ENCODE peak calls at places on chromosome 11, in seven cellular contexts. A, B, V, J, Q, L and G are unnamed samples. For H3K36me3, the result is how much of the 10 kb centered on the place peaks cover.

GRCh38 chr11:112453601-112454577 is 193.2 kb upstream of the PLET1 start:
- DNase-seq in A (peak), B (peak), V (no peak), J (no peak), Q (no peak), L (peak), G (no peak)

GRCh38 chr11:61791737-61792309 is 576 bp downstream of the TMEM258 start:
- DNase-seq in A (peak), B (peak), V (no peak), J (peak), Q (no peak), L (peak), G (no peak)

GRCh38 chr11:128859563-128860441 is 7.3 kb downstream of the KCNJ1 start:
- DNase-seq in A (peak), B (peak), V (peak), J (no peak), Q (no peak), L (peak), G (peak)

GRCh38 chr11:67267188-67268035 is 1.1 kb downstream of the GRK2 start:
- DNase-seq in A (no peak), B (peak), V (no peak), J (peak), Q (no peak), L (peak), G (no peak)

GRCh38 chr11:112889446-112889845 is 71.8 kb upstream of the NCAM1 start:
- DNase-seq in A (no peak), B (no peak), V (no peak), J (no peak), Q (no peak), L (no peak), G (no peak)

GRCh38 chr11:120182790-120183491 is 27.9 kb upstream of the OAF start:
- DNase-seq in A (no peak), B (peak), V (no peak), J (peak), Q (no peak), L (peak), G (no peak)

GRCh38 chr11:34977039-34977906 is 60.9 kb downstream of the PDHX start:
- DNase-seq in A (peak), B (no peak), V (no peak), J (no peak), Q (no peak), L (no peak), G (no peak)

GRCh38 chr11:41920374-41920773 is 460.9 kb upstream of the LRRC4C start:
- DNase-seq in A (no peak), B (no peak), V (no peak), J (no peak), Q (no peak), L (no peak), G (no peak)

GRCh38 chr11:102187416-102188125 is 77.3 kb downstream of the YAP1 start:
- DNase-seq in A (peak), B (peak), V (no peak), J (no peak), Q (no peak), L (no peak), G (no peak)

GRCh38 chr11:73812234-73812633 is 24.6 kb downstream of the MRPL48 start:
- DNase-seq in A (no peak), B (no peak), V (no peak), J (no peak), Q (no peak), L (no peak), G (no peak)

GRCh38 chr11:47889714-47890441 is 41.7 kb upstream of the NUP160 start:
- DNase-seq in A (no peak), B (no peak), V (no peak), J (no peak), Q (no peak), L (no peak), G (no peak)

GRCh38 chr11:83278351-83278750 is 7.8 kb downstream of the CCDC90B start:
- DNase-seq in A (peak), B (no peak), V (no peak), J (no peak), Q (no peak), L (no peak), G (no peak)

GRCh38 chr11:9096427-9096826 is 5.0 kb upstream of the SCUBE2 start:
- DNase-seq in A (no peak), B (no peak), V (no peak), J (no peak), Q (no peak), L (no peak), G (no peak)

GRCh38 chr11:107018902-107019493 is 722 bp upstream of the GUCY1A2 start:
- DNase-seq in A (peak), B (peak), V (no peak), J (peak), Q (no peak), L (peak), G (peak)

GRCh38 chr11:128448487-128448886 is 138.9 kb downstream of the ETS1 start:
- DNase-seq in A (peak), B (peak), V (no peak), J (no peak), Q (no peak), L (peak), G (no peak)

GRCh38 chr11:92168936-92169335 is 55.7 kb upstream of the FAT3 start:
- DNase-seq in A (no peak), B (no peak), V (no peak), J (no peak), Q (no peak), L (no peak), G (no peak)

GRCh38 chr11:33329705-33330329 is 72.6 kb downstream of the HIPK3 start:
- DNase-seq in A (peak), B (peak), V (peak), J (peak), Q (no peak), L (peak), G (no peak)

GRCh38 chr11:64207247-64208085 is 945 bp downstream of the FERMT3 start:
- DNase-seq in A (peak), B (no peak), V (peak), J (peak), Q (peak), L (peak), G (peak)
- H3K36me3 ChIP-seq in A (under half), B (under half), V (under half), J (under half), Q (under half), L (half or more), G (under half)

DNA sequence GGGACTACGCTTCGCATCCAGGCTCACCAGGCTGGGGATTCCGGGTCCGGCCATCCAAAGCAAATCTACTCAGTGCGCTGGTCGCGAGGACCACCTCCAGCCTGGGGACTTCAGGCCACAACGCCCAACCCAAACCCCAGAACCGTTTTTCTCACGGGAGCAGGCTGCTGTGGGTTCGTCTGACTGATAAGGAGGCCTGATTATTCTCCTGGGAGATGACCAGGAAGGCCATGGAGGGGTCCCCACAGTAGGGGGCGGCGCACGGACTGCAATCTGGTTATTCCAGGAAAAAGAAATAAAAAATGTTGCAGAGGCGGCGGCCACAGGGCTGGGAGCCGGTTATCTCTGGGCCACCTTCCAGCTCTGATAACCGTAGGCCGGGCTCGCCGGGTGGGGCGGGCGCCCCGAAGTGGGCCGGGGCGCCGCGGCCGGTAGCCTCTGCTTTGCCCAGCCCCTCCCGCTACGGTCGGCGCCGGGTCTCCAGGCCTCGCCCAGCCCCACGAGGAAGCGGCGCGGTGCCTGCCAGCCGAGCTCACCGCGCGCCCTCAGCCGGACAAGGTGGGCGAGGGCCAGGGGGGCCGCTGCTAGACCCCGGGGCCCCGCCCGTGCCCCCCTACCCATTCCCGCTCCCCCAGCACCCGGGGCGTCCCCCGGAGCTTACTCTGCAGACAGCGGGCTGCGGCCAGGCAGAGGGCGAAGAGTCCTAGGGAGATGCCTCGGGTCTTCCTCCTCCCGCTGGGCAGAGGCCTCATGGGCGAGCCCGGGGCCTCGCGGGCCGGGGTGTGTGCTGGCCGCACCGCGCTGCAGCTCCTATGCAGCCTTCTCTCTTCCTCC is 450 bp downstream of the VSTM5 start:
- DNase-seq in A (no peak), B (no peak), V (no peak), J (no peak), Q (no peak), L (peak), G (no peak)
- TF ChIP-seq CTCF in A (no peak), B (no peak), V (no peak), J (no peak), Q (no peak), L (no peak), G (no peak)

GRCh38 chr11:68932933-68933577 is 29.4 kb downstream of the IGHMBP2 start:
- DNase-seq in A (no peak), B (no peak), V (no peak), J (no peak), Q (no peak), L (no peak), G (no peak)
- H3K36me3 ChIP-seq in A (half or more), B (half or more), V (under half), J (under half), Q (under half), L (half or more), G (under half)

GRCh38 chr11:12102588-12103410 is 7.6 kb upstream of the MICAL2 start:
- DNase-seq in A (no peak), B (no peak), V (no peak), J (no peak), Q (no peak), L (no peak), G (no peak)
- TF ChIP-seq CTCF in A (peak), B (no peak), V (no peak), J (no peak), Q (no peak), L (no peak), G (no peak)

GRCh38 chr11:119000906-119001305 is 3.0 kb downstream of the CENATAC start:
- DNase-seq in A (peak), B (no peak), V (no peak), J (no peak), Q (no peak), L (no peak), G (no peak)
- H3K36me3 ChIP-seq in A (under half), B (under half), V (under half), J (under half), Q (under half), L (half or more), G (under half)

GRCh38 chr11:45850446-45850845 is 3.2 kb downstream of the CRY2 start:
- DNase-seq in A (peak), B (no peak), V (no peak), J (no peak), Q (no peak), L (no peak), G (no peak)

GRCh38 chr11:45848654-45849081 is 1.4 kb downstream of the CRY2 start:
- DNase-seq in A (no peak), B (peak), V (no peak), J (no peak), Q (no peak), L (peak), G (no peak)

GRCh38 chr11:45846974-45847907 is at the start of gene CRY2:
- DNase-seq in A (peak), B (peak), V (peak), J (peak), Q (peak), L (peak), G (peak)

GRCh38 chr11:45846174-45846675 is 1.1 kb upstream of the CRY2 start:
- DNase-seq in A (no peak), B (no peak), V (no peak), J (no peak), Q (no peak), L (no peak), G (no peak)

GRCh38 chr11:45847908-45848316 is 637 bp downstream of the CRY2 start:
- DNase-seq in A (peak), B (peak), V (peak), J (peak), Q (no peak), L (peak), G (peak)
- TF ChIP-seq CTCF in A (peak), B (no peak), V (no peak), J (no peak), Q (peak), L (no peak), G (no peak)

GRCh38 chr11:88335284-88335683 is 2.3 kb downstream of the CTSC start:
- DNase-seq in A (no peak), B (peak), V (no peak), J (no peak), Q (no peak), L (no peak), G (no peak)
- H3K36me3 ChIP-seq in A (under half), B (under half), V (under half), J (under half), Q (under half), L (under half), G (under half)

DNA sequence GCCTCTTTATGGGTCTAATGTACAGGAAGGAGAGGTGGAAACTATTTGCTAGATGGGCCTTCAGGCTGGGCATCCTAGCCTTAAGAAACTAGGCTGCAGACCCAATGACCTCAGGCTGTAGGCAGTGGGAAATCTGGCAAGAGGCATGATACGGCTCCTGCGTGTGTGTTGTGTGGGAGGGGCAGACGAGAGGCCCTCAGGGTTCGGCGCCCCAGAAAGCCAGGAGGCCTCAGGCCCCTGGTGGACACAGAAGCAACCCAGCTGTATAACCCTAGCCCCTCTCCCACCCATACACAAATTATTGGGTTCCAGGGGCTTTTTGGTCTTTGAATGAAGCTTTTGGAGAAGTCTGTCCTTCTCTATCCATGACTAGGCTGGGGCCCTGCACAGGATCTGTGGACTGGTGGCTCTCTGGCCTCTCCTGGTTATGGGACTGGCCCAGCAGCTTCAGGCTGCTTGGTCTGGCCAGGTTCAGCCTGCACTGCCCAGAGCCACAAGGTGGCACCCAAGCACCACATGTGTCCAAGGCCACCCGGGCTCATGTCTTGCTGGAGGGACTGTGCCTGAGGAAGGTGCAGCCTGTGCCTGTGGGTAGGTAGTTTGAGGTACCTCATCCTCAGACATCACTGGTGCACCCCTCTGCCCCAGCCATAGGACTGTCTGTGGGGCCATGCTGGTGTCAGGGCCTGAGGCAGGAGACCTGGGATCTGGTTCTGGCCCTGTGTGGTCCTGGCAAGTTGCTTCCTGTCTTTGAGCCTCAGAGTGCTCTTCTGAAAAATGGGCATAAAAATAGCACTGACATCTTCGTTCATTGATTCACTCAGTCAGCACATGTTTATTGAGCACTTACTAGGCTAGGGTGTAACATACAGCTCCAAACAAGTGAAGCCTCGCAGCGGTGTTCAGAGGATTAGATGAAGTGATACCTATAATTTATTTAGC is 87.5 kb downstream of the RRM1 start:
- DNase-seq in A (peak), B (peak), V (no peak), J (no peak), Q (no peak), L (peak), G (peak)
- TF ChIP-seq CTCF in A (peak), B (peak), V (no peak), J (no peak), Q (peak), L (peak), G (peak)

GRCh38 chr11:2674681-2675131 is 25.1 kb downstream of the KCNQ1OT1 start:
- DNase-seq in A (no peak), B (no peak), V (no peak), J (peak), Q (no peak), L (peak), G (no peak)

GRCh38 chr11:2673871-2674471 is 25.8 kb downstream of the KCNQ1OT1 start:
- DNase-seq in A (no peak), B (no peak), V (no peak), J (peak), Q (no peak), L (peak), G (no peak)

GRCh38 chr11:2671748-2672147 is 28.0 kb downstream of the KCNQ1OT1 start:
- DNase-seq in A (no peak), B (no peak), V (no peak), J (peak), Q (no peak), L (peak), G (no peak)

GRCh38 chr11:2673250-2673610 is 26.6 kb downstream of the KCNQ1OT1 start:
- DNase-seq in A (no peak), B (no peak), V (no peak), J (peak), Q (no peak), L (peak), G (no peak)

DNA sequence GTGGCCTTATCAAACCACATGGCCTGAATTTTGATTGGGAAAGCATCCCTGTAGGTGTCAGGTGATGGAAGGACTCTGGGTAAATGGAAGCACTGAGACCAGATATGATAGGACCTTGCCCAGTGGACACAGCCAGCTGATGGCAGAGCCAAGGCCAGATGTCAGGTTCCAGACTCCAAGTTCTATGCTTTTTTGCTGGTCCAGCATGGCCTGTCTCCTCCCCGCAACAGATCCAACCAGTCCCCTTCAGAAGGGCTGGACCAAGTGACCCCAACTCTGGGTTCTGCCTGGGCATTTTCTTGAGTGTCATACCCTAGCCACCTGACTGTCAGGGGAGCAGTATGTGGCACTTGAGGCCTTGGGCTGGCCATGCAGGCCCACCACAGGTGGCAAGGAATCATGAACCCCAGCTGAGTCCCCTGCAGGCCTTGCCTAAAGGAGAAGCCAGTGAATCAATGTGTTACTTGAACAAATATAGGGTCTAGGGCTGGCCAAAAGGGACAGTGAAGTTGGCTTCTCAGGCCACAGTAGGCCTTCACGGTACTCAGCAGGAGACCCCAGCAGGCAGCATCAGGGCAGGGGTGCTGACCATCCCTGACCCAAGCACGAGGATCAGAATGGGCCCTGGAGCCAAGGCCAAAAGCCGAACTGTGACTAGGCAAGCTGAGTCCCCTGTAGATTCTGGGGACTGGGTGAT is 27.1 kb downstream of the KCNQ1OT1 start:
- DNase-seq in A (no peak), B (no peak), V (no peak), J (peak), Q (no peak), L (peak), G (no peak)
- H3K36me3 ChIP-seq in A (under half), B (half or more), V (under half), J (under half), Q (under half), L (under half), G (under half)